ENCODE peak calls at places on chromosome 14, in four cellular contexts. W is foreskin fibroblast, X is mucosa of descending colon, O is GM18507. B is an unnamed sample.

GRCh38 chr14:21860172-21860571 is 186.6 kb upstream of the OR4E1 start:
- DNase-seq in O (no peak), W (no peak), X (no peak), B (no peak)

GRCh38 chr14:65639216-65639615 is 226.7 kb downstream of the FUT8 start:
- DNase-seq in X (no peak), O (no peak), W (no peak), B (no peak)

GRCh38 chr14:39376671-39377403 is 55.4 kb downstream of the FBXO33 start:
- DNase-seq in W (peak), X (no peak), O (no peak), B (no peak)

GRCh38 chr14:49051328-49052060 is 534.7 kb downstream of the RPS29 start:
- DNase-seq in W (no peak), O (no peak), X (no peak), B (no peak)

GRCh38 chr14:59346796-59347510 is 118.2 kb downstream of the GPR135 start:
- DNase-seq in X (no peak), O (no peak), W (peak), B (no peak)

GRCh38 chr14:33737446-33737845 is 213.4 kb downstream of the EGLN3 start:
- DNase-seq in W (peak), O (no peak), X (no peak), B (no peak)

GRCh38 chr14:59849371-59850130 is 21.0 kb downstream of the RTN1 start:
- DNase-seq in O (no peak), W (no peak), X (no peak), B (no peak)

GRCh38 chr14:68141531-68142088 is 322.0 kb downstream of the RAD51B start:
- DNase-seq in W (peak), X (no peak), O (no peak), B (no peak)

GRCh38 chr14:77889971-77890442 is 90.1 kb downstream of the ADCK1 start:
- DNase-seq in W (peak), X (no peak), O (no peak), B (no peak)

GRCh38 chr14:20781805-20782204 is 737 bp downstream of the RNASE6 start:
- DNase-seq in W (no peak), X (no peak), O (no peak), B (no peak)

GRCh38 chr14:102565331-102565887 is 27.0 kb upstream of the RCOR1 start:
- DNase-seq in X (no peak), W (no peak), O (no peak), B (no peak)

GRCh38 chr14:63050694-63051093 is 5.4 kb upstream of the KCNH5 start:
- DNase-seq in X (no peak), O (no peak), W (no peak), B (no peak)

GRCh38 chr14:54577977-54578376 is 11.0 kb downstream of the SAMD4A start:
- DNase-seq in W (peak), O (no peak), X (no peak), B (no peak)

GRCh38 chr14:24238123-24238522 is 4.3 kb downstream of the TINF2 start:
- DNase-seq in X (no peak), O (no peak), W (peak), B (no peak)

GRCh38 chr14:53295985-53296582 is 143.0 kb upstream of the DDHD1 start:
- DNase-seq in O (no peak), X (no peak), W (peak), B (no peak)

GRCh38 chr14:32192712-32193373 is 9.0 kb upstream of the RNU6-7 start:
- DNase-seq in X (no peak), O (no peak), W (no peak), B (no peak)

GRCh38 chr14:68232643-68233055 is 413.1 kb downstream of the RAD51B start:
- DNase-seq in W (peak), X (no peak), O (peak), B (no peak)

GRCh38 chr14:103056322-103057027 is 874 bp downstream of the CDC42BPB start:
- DNase-seq in X (peak), W (peak), O (no peak), B (no peak)

GRCh38 chr14:106395460-106396050 is 869.2 kb downstream of the TMEM121 start:
- DNase-seq in X (no peak), O (no peak), W (no peak), B (no peak)

GRCh38 chr14:99968156-99968920 is 96.9 kb upstream of the EVL start:
- DNase-seq in X (no peak), O (no peak), W (peak), B (no peak)

GRCh38 chr14:92294506-92294905 is 28.5 kb upstream of the SLC24A4 start:
- DNase-seq in W (no peak), X (no peak), O (no peak), B (no peak)

GRCh38 chr14:39368261-39368959 is 63.8 kb downstream of the FBXO33 start:
- DNase-seq in W (peak), X (no peak), O (no peak), B (no peak)

GRCh38 chr14:51616724-51617409 is 34.8 kb upstream of the FRMD6 start:
- DNase-seq in O (no peak), X (no peak), W (peak), B (no peak)

GRCh38 chr14:28745176-28745575 is 21.4 kb upstream of the FOXG1 start:
- DNase-seq in X (no peak), O (no peak), W (no peak), B (no peak)

GRCh38 chr14:104107611-104108569 is 22.4 kb downstream of the ASPG start:
- DNase-seq in X (peak), W (no peak), O (no peak), B (no peak)

GRCh38 chr14:31320216-31320615 is 100.1 kb downstream of the HEATR5A start:
- DNase-seq in O (no peak), X (no peak), W (no peak), B (no peak)

GRCh38 chr14:55071051-55071450 is 19.6 kb downstream of the MAPK1IP1L start:
- DNase-seq in X (no peak), W (no peak), O (no peak), B (no peak)